ENCODE peak calls at places on chromosome 4, in nine cellular contexts. N, V, S, Q, C, R, F, M and L are unnamed samples.

GRCh38 chr4:72208421-72209075 is 176.7 kb downstream of the NPFFR2 start:
- DNase-seq in R (no peak), M (no peak), V (no peak), N (no peak), C (no peak), F (no peak), Q (no peak), S (no peak), L (no peak)

GRCh38 chr4:16532240-16532990 is 306.1 kb upstream of the TAPT1 start:
- DNase-seq in R (no peak), Q (no peak), C (no peak), N (peak; percentile 10), M (no peak), V (no peak), F (peak; percentile 13), S (peak; percentile 96), L (no peak)

GRCh38 chr4:121541696-121542095 is 155.1 kb downstream of the ANXA5 start:
- DNase-seq in C (no peak), R (no peak), M (no peak), S (no peak), F (no peak), N (no peak), V (no peak), Q (no peak), L (no peak)

GRCh38 chr4:110633358-110634319 is 10.8 kb upstream of the PITX2 start:
- DNase-seq in C (no peak), V (peak; percentile 70), N (no peak), S (no peak), R (no peak), Q (no peak), F (no peak), M (no peak), L (no peak)

GRCh38 chr4:168440442-168441264 is 39.6 kb downstream of the DDX60L start:
- DNase-seq in C (peak; percentile 87), M (no peak), Q (no peak), F (peak; percentile 35), R (no peak), N (no peak), S (peak; percentile 85), V (no peak), L (no peak)

GRCh38 chr4:26860922-26861433 is 337 bp downstream of the STIM2 start:
- DNase-seq in M (peak; percentile 47), R (peak; percentile 46), F (peak; percentile 85), C (peak; percentile 26), S (no peak), Q (peak; percentile 57), N (peak; percentile 65), V (peak; percentile 91), L (peak; percentile 76)

GRCh38 chr4:24930136-24930535 is 17.3 kb upstream of the CCDC149 start:
- DNase-seq in C (no peak), V (no peak), F (no peak), S (no peak), N (no peak), R (no peak), M (no peak), Q (no peak), L (no peak)

GRCh38 chr4:140152015-140152703 is 1.8 kb downstream of the MAML3 start:
- DNase-seq in R (peak; percentile 84), F (no peak), C (no peak), N (peak; percentile 83), V (peak; percentile 93), S (no peak), M (peak; percentile 83), Q (peak; percentile 82), L (peak; percentile 89)

GRCh38 chr4:71020611-71021010 is 27.2 kb downstream of the DCK start:
- DNase-seq in S (peak; percentile 35), C (no peak), F (no peak), Q (no peak), V (no peak), N (no peak), R (no peak), M (no peak), L (no peak)

GRCh38 chr4:8871417-8872401 is at the start of gene HMX1:
- DNase-seq in M (no peak), R (no peak), V (no peak), F (no peak), N (no peak), S (no peak), Q (peak; percentile 69), C (peak; percentile 37), L (no peak)

GRCh38 chr4:1043658-1044468 is 32.4 kb downstream of the FGFRL1 start:
- DNase-seq in F (peak; percentile 100), M (peak; percentile 76), S (peak; percentile 98), C (peak; percentile 93), R (peak; percentile 73), Q (peak; percentile 58), V (peak; percentile 98), N (peak; percentile 73), L (peak; percentile 52)
- TF ChIP-seq POLR2A in F (peak; percentile 65), M (no peak), S (peak; percentile 62), C (no peak), R (no peak), Q (no peak), V (no peak), N (no peak), L (no peak)

DNA sequence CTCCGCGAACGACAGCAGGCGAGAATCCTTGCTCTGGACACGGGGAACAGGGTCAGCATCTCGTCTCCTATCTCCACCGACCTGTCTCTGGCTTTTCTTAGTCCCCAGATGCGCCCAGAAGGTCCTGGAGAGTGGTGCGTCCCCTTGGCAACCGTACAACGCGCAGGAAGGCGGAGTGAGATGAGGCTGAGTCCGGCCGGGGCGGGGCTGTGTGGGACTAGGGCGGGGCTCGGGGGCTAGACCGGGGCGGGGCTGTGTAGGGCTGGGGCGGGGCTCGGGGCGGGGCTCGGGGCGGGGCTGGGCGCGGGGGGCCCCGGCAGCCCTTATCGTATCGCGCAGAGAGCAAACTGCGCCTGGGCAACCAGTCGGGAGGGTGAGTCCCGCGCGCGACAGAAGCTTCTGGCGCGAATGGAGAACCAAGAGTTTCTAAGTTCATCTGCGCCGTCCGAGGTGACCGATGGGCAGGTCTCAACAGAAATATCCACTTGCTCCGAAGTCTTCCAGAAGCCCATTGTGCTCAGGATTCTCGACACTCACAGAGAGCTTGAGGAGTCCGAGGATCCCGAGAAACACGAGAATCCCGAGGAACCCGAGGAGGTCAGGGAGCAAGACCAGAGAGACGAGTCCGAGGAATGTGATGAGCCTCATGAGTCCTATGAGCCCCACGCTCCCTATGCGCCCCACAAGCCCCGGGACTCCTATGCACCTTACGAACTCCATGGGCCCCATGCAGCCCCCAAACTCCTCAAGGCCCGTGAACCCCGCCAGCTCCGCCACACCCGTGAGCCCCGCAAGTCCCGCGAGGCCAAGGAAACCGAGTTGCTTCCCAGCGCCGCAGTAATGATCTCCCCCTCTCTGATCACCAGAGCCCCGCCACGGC is 24.9 kb downstream of the ARL9 start:
- DNase-seq in V (peak; percentile 96), M (peak; percentile 90), F (peak; percentile 59), C (peak; percentile 66), S (peak; percentile 72), Q (peak; percentile 95), N (peak; percentile 87), R (peak; percentile 82), L (peak; percentile 78)
- TF ChIP-seq POLR2A in V (no peak), M (no peak), F (no peak), C (peak; percentile 44), S (peak; percentile 43), Q (no peak), N (no peak), R (no peak), L (no peak)

DNA sequence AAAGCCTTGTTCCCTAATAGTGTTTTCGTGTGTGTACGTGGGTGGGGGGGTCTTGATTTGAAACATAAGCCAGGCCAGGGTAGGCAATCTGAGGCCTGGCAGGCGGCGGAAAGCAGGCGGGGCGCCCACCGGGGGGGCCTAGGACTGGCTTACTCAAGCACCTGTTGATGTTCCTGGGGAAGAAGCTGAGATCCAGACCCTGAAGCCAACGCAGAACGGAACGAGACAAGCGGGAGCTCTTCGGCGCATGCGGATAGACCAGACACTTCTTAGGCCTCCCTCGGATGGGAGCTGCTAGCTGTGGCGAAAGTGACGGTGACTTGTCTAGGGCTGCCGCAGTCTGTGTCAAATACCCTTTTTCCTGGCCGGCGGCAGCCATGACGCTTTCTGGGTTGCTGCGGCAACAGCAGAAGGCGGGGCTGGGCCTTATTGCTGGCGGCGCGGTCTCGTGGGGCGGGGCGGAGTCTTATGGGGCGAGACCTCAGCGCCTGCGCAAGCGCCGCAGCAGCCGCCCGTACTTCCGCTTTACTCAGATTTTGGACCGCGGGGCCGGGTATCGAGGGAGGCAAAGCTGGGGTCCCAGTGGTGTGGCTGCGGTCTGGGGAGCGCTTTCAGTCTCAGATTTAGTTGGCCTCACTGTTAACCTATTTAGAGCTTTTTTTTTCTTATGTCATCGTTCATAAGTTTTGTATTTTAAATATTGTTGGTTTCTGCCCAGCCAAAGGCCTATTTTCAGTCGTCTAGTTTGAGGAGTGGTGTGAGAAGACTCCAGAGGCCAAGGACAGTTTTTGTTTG is at the start of gene SPATA4:
- DNase-seq in M (peak; percentile 95), F (peak; percentile 90), R (peak; percentile 94), Q (peak; percentile 97), N (peak; percentile 96), S (peak; percentile 93), C (peak; percentile 90), V (peak; percentile 98), L (peak; percentile 97)
- TF ChIP-seq POLR2A in M (peak; percentile 43), F (no peak), R (peak; percentile 75), Q (no peak), N (no peak), S (peak; percentile 75), C (peak; percentile 46), V (no peak), L (peak; percentile 45)

DNA sequence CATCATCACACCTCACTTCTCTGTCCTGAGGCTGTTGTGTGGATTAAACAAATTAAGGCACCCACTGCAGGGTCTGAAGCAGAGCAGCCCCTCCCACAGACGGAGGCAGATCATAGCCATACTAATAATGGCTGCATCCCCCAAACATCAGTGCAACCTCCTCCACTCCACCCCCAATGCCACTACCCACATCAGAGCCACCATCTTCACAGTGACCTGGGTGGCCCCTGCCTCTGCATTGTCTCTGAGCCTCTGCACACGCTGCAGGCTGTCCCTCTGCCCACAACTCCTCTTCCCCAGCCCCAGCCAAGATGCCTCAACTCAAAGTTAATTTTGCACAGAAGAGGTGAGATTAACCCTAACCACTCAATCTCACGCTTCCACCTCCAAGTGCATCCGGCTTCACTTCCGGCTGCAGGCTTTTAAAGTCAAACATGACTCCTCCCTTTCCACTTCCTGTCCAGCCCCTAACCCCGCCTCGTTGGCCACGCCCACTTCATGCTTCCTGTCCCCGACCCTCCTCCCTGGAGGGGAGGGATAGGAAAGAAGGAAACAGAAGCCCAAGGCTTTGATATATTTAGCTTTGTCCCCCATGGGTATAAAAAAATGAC is 22.7 kb downstream of the JAKMIP1 start:
- DNase-seq in C (peak; percentile 29), F (peak; percentile 37), R (no peak), N (no peak), S (no peak), Q (peak; percentile 64), M (peak; percentile 41), V (no peak), L (no peak)
- TF ChIP-seq POLR2A in C (no peak), F (no peak), R (no peak), N (no peak), S (no peak), Q (no peak), M (no peak), V (no peak), L (no peak)